ENCODE peak calls at places on chromosomes 3 and 15, in nine cellular contexts. B, I, J, F, X, A, H, K and E are unnamed samples.

GRCh38 chr3:163726125-163726524 is 1352.2 kb downstream of the SI start:
- DNase-seq in J (no peak), H (no peak), X (no peak), I (no peak), F (no peak), A (no peak), K (no peak), B (no peak), E (no peak)

GRCh38 chr3:66722675-66723074 is 221.9 kb upstream of the LRIG1 start:
- DNase-seq in A (peak), X (no peak), K (no peak), B (no peak), H (no peak), J (no peak), I (no peak), F (peak), E (no peak)

GRCh38 chr15:97482521-97482920 is 478.0 kb upstream of the ARRDC4 start:
- DNase-seq in F (no peak), H (no peak), I (no peak), K (no peak), A (no peak), X (no peak), J (no peak), B (peak), E (peak)

GRCh38 chr3:121660356-121661171 is at the start of gene HCLS1:
- DNase-seq in J (no peak), A (peak), I (peak), H (no peak), F (peak), B (no peak), X (peak), K (peak), E (no peak)

GRCh38 chr3:46369675-46370132 is 1.0 kb upstream of the CCR5 start:
- DNase-seq in A (no peak), B (no peak), X (peak), J (no peak), H (no peak), I (no peak), F (no peak), K (peak), E (no peak)

GRCh38 chr15:99496302-99496629 is 69.5 kb upstream of the MEF2A start:
- DNase-seq in H (no peak), J (no peak), K (no peak), F (no peak), A (no peak), X (no peak), B (no peak), I (no peak), E (no peak)

GRCh38 chr3:197305854-197306253 is 7.4 kb upstream of the DLG1 start:
- DNase-seq in H (no peak), A (peak), B (no peak), I (no peak), X (no peak), J (no peak), F (no peak), K (peak), E (no peak)

GRCh38 chr3:133573054-133573628 is 345 bp upstream of the CDV3 start:
- DNase-seq in K (peak), B (peak), H (peak), I (peak), A (peak), J (no peak), F (peak), X (peak), E (peak)

GRCh38 chr3:187852842-187853727 is 107.8 kb upstream of the BCL6 start:
- DNase-seq in X (no peak), I (no peak), B (no peak), A (no peak), J (no peak), H (no peak), F (no peak), K (no peak), E (no peak)

GRCh38 chr3:193522473-193522872 is 32.2 kb downstream of the ATP13A4 start:
- DNase-seq in J (no peak), I (no peak), H (no peak), A (no peak), X (no peak), F (no peak), B (no peak), K (no peak), E (no peak)

GRCh38 chr15:59174161-59174845 is 32.3 kb upstream of the LDHAL6B start:
- DNase-seq in I (no peak), X (no peak), B (no peak), J (no peak), H (no peak), F (no peak), K (no peak), A (peak), E (no peak)

GRCh38 chr3:90055721-90056120 is 948.3 kb downstream of the EPHA3 start:
- DNase-seq in F (no peak), X (no peak), I (no peak), K (no peak), B (no peak), A (no peak), J (no peak), H (no peak), E (no peak)

GRCh38 chr3:195820901-195821300 is 9.2 kb upstream of the MUC4 start:
- DNase-seq in A (no peak), B (no peak), X (no peak), I (no peak), H (no peak), J (no peak), F (no peak), K (no peak), E (no peak)

GRCh38 chr3:48845170-48845569 is 2.5 kb downstream of the PRKAR2A start:
- DNase-seq in J (no peak), H (no peak), A (no peak), X (no peak), I (no peak), F (no peak), B (no peak), K (no peak), E (no peak)

GRCh38 chr3:35651888-35652287 is 12.6 kb downstream of the ARPP21 start:
- DNase-seq in B (no peak), H (no peak), A (peak), X (no peak), J (no peak), K (no peak), F (no peak), I (no peak), E (no peak)

GRCh38 chr3:157129782-157130137 is 30.2 kb downstream of the CCNL1 start:
- DNase-seq in X (peak), I (peak), A (peak), H (no peak), F (no peak), J (peak), K (no peak), B (no peak), E (peak)

GRCh38 chr15:35624881-35625280 is 78.9 kb upstream of the DPH6 start:
- DNase-seq in H (peak), B (no peak), J (no peak), F (peak), I (no peak), A (no peak), K (no peak), X (no peak), E (no peak)

GRCh38 chr15:72782274-72782992 is 1.1 kb downstream of the ADPGK start:
- DNase-seq in B (no peak), A (no peak), X (no peak), H (no peak), J (no peak), I (no peak), K (no peak), F (no peak), E (no peak)

GRCh38 chr3:73669268-73669667 is 44.5 kb upstream of the PDZRN3 start:
- DNase-seq in K (no peak), I (peak), A (no peak), X (no peak), B (no peak), H (no peak), J (no peak), F (no peak), E (no peak)

GRCh38 chr3:45987368-45988099 is 8.1 kb downstream of the FYCO1 start:
- DNase-seq in A (peak), X (no peak), H (no peak), F (peak), I (peak), B (no peak), K (no peak), J (no peak), E (no peak)

GRCh38 chr3:192514754-192515660 is 212.3 kb downstream of the FGF12 start:
- DNase-seq in H (no peak), F (peak), B (peak), A (no peak), X (no peak), J (peak), I (no peak), K (no peak), E (peak)

GRCh38 chr3:127629462-127630403 is 748 bp downstream of the PODXL2 start:
- DNase-seq in J (no peak), A (no peak), X (no peak), K (peak), F (no peak), H (no peak), I (no peak), B (no peak), E (no peak)

GRCh38 chr3:37197810-37198371 is 23.5 kb upstream of the LRRFIP2 start:
- DNase-seq in F (no peak), B (no peak), J (no peak), A (peak), I (no peak), K (no peak), H (no peak), X (no peak), E (peak)

GRCh38 chr3:172506094-172506493 is 17.1 kb downstream of the TNFSF10 start:
- DNase-seq in K (no peak), B (no peak), A (no peak), F (no peak), I (no peak), H (no peak), X (no peak), J (no peak), E (no peak)

GRCh38 chr3:69867941-69868505 is 128.8 kb downstream of the MITF start:
- DNase-seq in F (no peak), B (no peak), H (no peak), I (no peak), A (no peak), K (no peak), J (no peak), X (no peak), E (no peak)

GRCh38 chr3:37308247-37308646 is 133.9 kb upstream of the LRRFIP2 start:
- DNase-seq in H (no peak), J (no peak), B (no peak), I (peak), K (no peak), X (no peak), A (no peak), F (no peak), E (peak)